ENCODE peak calls at places on chromosomes 5 and 9, in four cellular contexts. D is mucosa of descending colon, P is GM23248, U is ecto neural progenitor cell. J is an unnamed sample.

GRCh38 chr5:118611332-118611945 is 376.9 kb downstream of the DTWD2 start:
- DNase-seq in P (peak), U (peak), D (no peak), J (peak)

GRCh38 chr5:159965031-159965837 is 43.7 kb upstream of the TTC1 start:
- DNase-seq in U (peak), P (peak), D (peak), J (peak)

GRCh38 chr5:78801413-78801812 is 152.8 kb upstream of the LHFPL2 start:
- DNase-seq in P (no peak), D (no peak), U (no peak), J (no peak)

GRCh38 chr9:123611228-123611627 is 255.2 kb downstream of the CRB2 start:
- DNase-seq in U (peak), D (no peak), P (peak), J (no peak)

GRCh38 chr9:18587988-18588387 is 114.0 kb downstream of the ADAMTSL1 start:
- DNase-seq in P (peak), D (no peak), U (no peak), J (no peak)

GRCh38 chr5:169273881-169274280 is 27.1 kb downstream of the SLIT3 start:
- DNase-seq in P (no peak), D (no peak), U (no peak), J (no peak)

GRCh38 chr5:68267044-68267443 is 51.5 kb downstream of the PIK3R1 start:
- DNase-seq in U (no peak), D (no peak), P (no peak), J (no peak)

GRCh38 chr9:19200234-19200633 is 30.3 kb upstream of the DENND4C start:
- DNase-seq in U (no peak), P (no peak), D (no peak), J (no peak)

GRCh38 chr9:122780026-122780425 is 8.7 kb upstream of the OR5C1 start:
- DNase-seq in D (no peak), P (no peak), U (no peak), J (no peak)

GRCh38 chr9:15403155-15403554 is 19.5 kb upstream of the SNAPC3 start:
- DNase-seq in P (peak), D (no peak), U (no peak), J (no peak)

GRCh38 chr5:452856-453710 is 10.1 kb downstream of the EXOC3 start:
- DNase-seq in D (no peak), P (no peak), U (no peak), J (no peak)

GRCh38 chr5:74257645-74258328 is 382.7 kb downstream of the ENC1 start:
- DNase-seq in D (peak), P (peak), U (no peak), J (peak)

GRCh38 chr5:102536323-102536928 is 37.6 kb upstream of the SLCO6A1 start:
- DNase-seq in U (no peak), P (peak), D (no peak), J (no peak)